ENCODE peak calls at places on chromosomes 3 and 15, in five cellular contexts. One of them, this sample, is unnamed.

GRCh38 chr15:99485992-99486370 is 79.8 kb upstream of the MEF2A start:
- DNase-seq in choroid plexus epithelial cell: no peak
- DNase-seq in upper lobe of right lung: no peak
- DNase-seq in astrocyte: peak
- DNase-seq in neural progenitor cell: no peak
- DNase-seq in this sample: no peak

GRCh38 chr3:118089563-118089962 is 945.1 kb downstream of the IGSF11 start:
- DNase-seq in choroid plexus epithelial cell: no peak
- DNase-seq in upper lobe of right lung: no peak
- DNase-seq in astrocyte: peak
- DNase-seq in neural progenitor cell: no peak
- DNase-seq in this sample: no peak

GRCh38 chr3:155325263-155325835 is 31.9 kb upstream of the STRIT1 start:
- DNase-seq in choroid plexus epithelial cell: peak
- DNase-seq in upper lobe of right lung: no peak
- DNase-seq in astrocyte: peak
- DNase-seq in neural progenitor cell: no peak
- DNase-seq in this sample: peak

GRCh38 chr3:139357899-139358298 is 14.1 kb downstream of the MRPS22 start:
- DNase-seq in choroid plexus epithelial cell: no peak
- DNase-seq in upper lobe of right lung: no peak
- DNase-seq in astrocyte: no peak
- DNase-seq in neural progenitor cell: no peak
- DNase-seq in this sample: no peak

GRCh38 chr3:101279162-101279561 is 41.2 kb downstream of the IMPG2 start:
- DNase-seq in choroid plexus epithelial cell: no peak
- DNase-seq in upper lobe of right lung: no peak
- DNase-seq in astrocyte: peak
- DNase-seq in neural progenitor cell: no peak
- DNase-seq in this sample: no peak

GRCh38 chr15:91678003-91678402 is 175.5 kb upstream of the SLCO3A1 start:
- DNase-seq in choroid plexus epithelial cell: no peak
- DNase-seq in upper lobe of right lung: no peak
- DNase-seq in astrocyte: no peak
- DNase-seq in neural progenitor cell: no peak
- DNase-seq in this sample: no peak

GRCh38 chr3:195251336-195252065 is 19.5 kb downstream of the XXYLT1 start:
- DNase-seq in choroid plexus epithelial cell: no peak
- DNase-seq in upper lobe of right lung: no peak
- DNase-seq in astrocyte: no peak
- DNase-seq in neural progenitor cell: no peak
- DNase-seq in this sample: no peak

GRCh38 chr3:170076715-170077238 is 39.0 kb downstream of the GPR160 start:
- DNase-seq in choroid plexus epithelial cell: peak
- DNase-seq in upper lobe of right lung: no peak
- DNase-seq in astrocyte: peak
- DNase-seq in neural progenitor cell: no peak
- DNase-seq in this sample: peak

GRCh38 chr3:142981901-142982773 is 18.7 kb upstream of the PAQR9 start:
- DNase-seq in choroid plexus epithelial cell: no peak
- DNase-seq in upper lobe of right lung: no peak
- DNase-seq in astrocyte: no peak
- DNase-seq in neural progenitor cell: peak
- DNase-seq in this sample: no peak

GRCh38 chr15:66714543-66714981 is 12.5 kb downstream of the SMAD6 start:
- DNase-seq in choroid plexus epithelial cell: peak
- DNase-seq in upper lobe of right lung: no peak
- DNase-seq in astrocyte: peak
- DNase-seq in neural progenitor cell: peak
- DNase-seq in this sample: peak

GRCh38 chr15:99347609-99348008 is 96.3 kb downstream of the LRRC28 start:
- DNase-seq in choroid plexus epithelial cell: no peak
- DNase-seq in upper lobe of right lung: no peak
- DNase-seq in astrocyte: no peak
- DNase-seq in neural progenitor cell: no peak
- DNase-seq in this sample: peak

GRCh38 chr3:187261541-187261969 is 30.0 kb downstream of the MASP1 start:
- DNase-seq in choroid plexus epithelial cell: peak
- DNase-seq in upper lobe of right lung: no peak
- DNase-seq in astrocyte: peak
- DNase-seq in neural progenitor cell: no peak
- DNase-seq in this sample: peak

GRCh38 chr15:48631191-48631770 is 14.2 kb downstream of the FBN1 start:
- DNase-seq in choroid plexus epithelial cell: no peak
- DNase-seq in upper lobe of right lung: no peak
- DNase-seq in astrocyte: no peak
- DNase-seq in neural progenitor cell: peak
- DNase-seq in this sample: peak

GRCh38 chr3:104367000-104367399 is 999.7 kb upstream of the ALCAM start:
- DNase-seq in choroid plexus epithelial cell: no peak
- DNase-seq in upper lobe of right lung: no peak
- DNase-seq in astrocyte: no peak
- DNase-seq in neural progenitor cell: no peak
- DNase-seq in this sample: peak

GRCh38 chr3:192802957-192803899 is 75.9 kb upstream of the FGF12 start:
- DNase-seq in choroid plexus epithelial cell: peak
- DNase-seq in upper lobe of right lung: no peak
- DNase-seq in astrocyte: peak
- DNase-seq in neural progenitor cell: peak
- DNase-seq in this sample: peak

GRCh38 chr3:138459619-138460535 is 25.5 kb downstream of the ESYT3 start:
- DNase-seq in choroid plexus epithelial cell: no peak
- DNase-seq in upper lobe of right lung: peak
- DNase-seq in astrocyte: no peak
- DNase-seq in neural progenitor cell: no peak
- DNase-seq in this sample: no peak

GRCh38 chr3:185935465-185936263 is 2.1 kb downstream of the TRA2B start:
- DNase-seq in choroid plexus epithelial cell: peak
- DNase-seq in upper lobe of right lung: no peak
- DNase-seq in astrocyte: peak
- DNase-seq in neural progenitor cell: peak
- DNase-seq in this sample: no peak

GRCh38 chr3:42657675-42658074 is 4.2 kb downstream of the ZBTB47 start:
- DNase-seq in choroid plexus epithelial cell: no peak
- DNase-seq in upper lobe of right lung: no peak
- DNase-seq in astrocyte: no peak
- DNase-seq in neural progenitor cell: no peak
- DNase-seq in this sample: no peak

GRCh38 chr15:29472901-29473423 is 203.3 kb upstream of the NSMCE3 start:
- DNase-seq in choroid plexus epithelial cell: no peak
- DNase-seq in upper lobe of right lung: no peak
- DNase-seq in astrocyte: no peak
- DNase-seq in neural progenitor cell: no peak
- DNase-seq in this sample: no peak

GRCh38 chr3:5202267-5202666 is 14.8 kb downstream of the EDEM1 start:
- DNase-seq in choroid plexus epithelial cell: peak
- DNase-seq in upper lobe of right lung: no peak
- DNase-seq in astrocyte: no peak
- DNase-seq in neural progenitor cell: no peak
- DNase-seq in this sample: peak

GRCh38 chr3:194375921-194376570 is 6.5 kb upstream of the LRRC15 start:
- DNase-seq in choroid plexus epithelial cell: no peak
- DNase-seq in upper lobe of right lung: no peak
- DNase-seq in astrocyte: no peak
- DNase-seq in neural progenitor cell: no peak
- DNase-seq in this sample: no peak

GRCh38 chr3:6262035-6262434 is 598.9 kb upstream of the GRM7 start:
- DNase-seq in choroid plexus epithelial cell: no peak
- DNase-seq in upper lobe of right lung: no peak
- DNase-seq in astrocyte: no peak
- DNase-seq in neural progenitor cell: no peak
- DNase-seq in this sample: no peak

GRCh38 chr3:114880078-114880477 is 267.0 kb downstream of the ZBTB20 start:
- DNase-seq in choroid plexus epithelial cell: peak
- DNase-seq in upper lobe of right lung: no peak
- DNase-seq in astrocyte: peak
- DNase-seq in neural progenitor cell: peak
- DNase-seq in this sample: no peak

GRCh38 chr3:13561967-13562366 is 13.0 kb downstream of the FBLN2 start:
- DNase-seq in choroid plexus epithelial cell: no peak
- DNase-seq in upper lobe of right lung: no peak
- DNase-seq in astrocyte: no peak
- DNase-seq in neural progenitor cell: no peak
- DNase-seq in this sample: no peak

GRCh38 chr15:47439870-47440155 is 277.5 kb upstream of the SEMA6D start:
- DNase-seq in choroid plexus epithelial cell: no peak
- DNase-seq in upper lobe of right lung: no peak
- DNase-seq in astrocyte: no peak
- DNase-seq in neural progenitor cell: no peak
- DNase-seq in this sample: no peak

GRCh38 chr15:73962409-73962808 is 29.7 kb downstream of the STOML1 start:
- DNase-seq in choroid plexus epithelial cell: no peak
- DNase-seq in upper lobe of right lung: no peak
- DNase-seq in astrocyte: no peak
- DNase-seq in neural progenitor cell: no peak
- DNase-seq in this sample: no peak

GRCh38 chr3:89238836-89239235 is 131.4 kb downstream of the EPHA3 start:
- DNase-seq in choroid plexus epithelial cell: peak
- DNase-seq in upper lobe of right lung: no peak
- DNase-seq in astrocyte: no peak
- DNase-seq in neural progenitor cell: no peak
- DNase-seq in this sample: no peak

GRCh38 chr15:90033006-90033405 is 31.9 kb downstream of the ZNF710 start:
- DNase-seq in choroid plexus epithelial cell: no peak
- DNase-seq in upper lobe of right lung: no peak
- DNase-seq in astrocyte: no peak
- DNase-seq in neural progenitor cell: no peak
- DNase-seq in this sample: no peak

GRCh38 chr3:58801541-58801940 is 135.0 kb upstream of the FAM3D start:
- DNase-seq in choroid plexus epithelial cell: no peak
- DNase-seq in upper lobe of right lung: no peak
- DNase-seq in astrocyte: peak
- DNase-seq in neural progenitor cell: no peak
- DNase-seq in this sample: no peak

GRCh38 chr15:31077181-31077580 is 24.3 kb downstream of the TRPM1 start:
- DNase-seq in choroid plexus epithelial cell: no peak
- DNase-seq in upper lobe of right lung: no peak
- DNase-seq in astrocyte: no peak
- DNase-seq in neural progenitor cell: no peak
- DNase-seq in this sample: no peak

GRCh38 chr3:12286927-12287726 is 1.7 kb upstream of the PPARG start:
- DNase-seq in choroid plexus epithelial cell: peak
- DNase-seq in upper lobe of right lung: peak
- DNase-seq in astrocyte: no peak
- DNase-seq in neural progenitor cell: peak
- DNase-seq in this sample: peak

GRCh38 chr15:78082106-78082742 is 4.7 kb upstream of the TBC1D2B start:
- DNase-seq in choroid plexus epithelial cell: peak
- DNase-seq in upper lobe of right lung: no peak
- DNase-seq in astrocyte: no peak
- DNase-seq in neural progenitor cell: no peak
- DNase-seq in this sample: no peak

GRCh38 chr3:44861412-44862220 is at the start of gene TMEM42:
- DNase-seq in choroid plexus epithelial cell: peak
- DNase-seq in upper lobe of right lung: peak
- DNase-seq in astrocyte: peak
- DNase-seq in neural progenitor cell: peak
- DNase-seq in this sample: peak
- H3K4me3 ChIP-seq in choroid plexus epithelial cell: peak
- H3K4me3 ChIP-seq in upper lobe of right lung: peak
- H3K4me3 ChIP-seq in astrocyte: peak
- H3K4me3 ChIP-seq in neural progenitor cell: peak
- H3K4me3 ChIP-seq in this sample: peak

DNA sequence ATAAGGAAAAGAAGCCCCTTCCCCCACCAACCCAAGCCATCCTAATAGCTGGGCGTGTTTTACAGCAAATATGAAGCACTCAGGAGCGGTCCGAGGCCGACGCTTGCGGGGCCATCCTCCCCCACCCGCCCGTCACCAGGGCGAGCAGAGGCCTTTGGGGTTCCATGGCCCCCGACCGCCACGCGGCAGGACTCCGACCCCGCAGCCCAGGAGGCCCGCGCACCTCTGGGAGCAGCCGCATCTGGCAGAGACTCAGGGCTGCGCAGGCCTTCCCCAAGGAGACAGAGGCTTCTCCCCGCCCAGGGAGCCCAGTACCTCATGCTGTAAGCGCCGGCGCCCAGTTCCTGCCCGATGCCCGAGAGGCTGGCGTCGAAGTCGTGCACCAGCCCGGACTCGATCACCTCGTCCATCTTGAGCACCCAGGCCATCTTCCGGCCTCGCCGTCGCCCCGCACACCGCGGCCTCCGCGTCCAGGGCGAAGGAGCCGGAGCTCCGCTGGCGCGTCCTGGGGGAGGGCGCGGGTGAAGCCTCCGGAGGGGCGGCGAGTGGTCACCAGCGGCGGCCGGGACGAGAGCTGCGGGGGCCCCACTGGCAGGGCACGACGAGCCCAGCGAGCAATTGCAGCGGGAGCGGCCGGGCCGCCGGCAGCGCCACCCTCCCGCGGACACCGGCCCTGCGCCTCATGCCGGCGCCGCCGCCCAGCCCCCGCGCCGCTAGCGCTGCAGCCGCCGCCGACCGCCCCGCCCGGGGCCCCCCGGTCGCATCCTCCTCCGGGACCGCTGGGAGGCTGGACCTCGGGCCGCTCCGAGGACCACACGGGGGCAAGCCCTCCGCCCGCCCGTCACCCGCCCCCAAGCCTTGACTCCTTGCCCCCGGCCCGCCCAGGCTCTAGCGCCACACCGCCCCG is 531 bp downstream of the UBP1 start:
- DNase-seq in choroid plexus epithelial cell: peak
- DNase-seq in upper lobe of right lung: peak
- DNase-seq in astrocyte: peak
- DNase-seq in neural progenitor cell: no peak
- DNase-seq in this sample: peak
- TF ChIP-seq CTCF in choroid plexus epithelial cell: peak
- TF ChIP-seq CTCF in upper lobe of right lung: no peak
- TF ChIP-seq CTCF in astrocyte: no peak
- TF ChIP-seq CTCF in neural progenitor cell: peak
- TF ChIP-seq CTCF in this sample: no peak

GRCh38 chr3:160402249-160403027 is 3.0 kb downstream of the SMC4 start:
- DNase-seq in choroid plexus epithelial cell: peak
- DNase-seq in upper lobe of right lung: no peak
- DNase-seq in astrocyte: no peak
- DNase-seq in neural progenitor cell: no peak
- DNase-seq in this sample: peak
- H3K4me3 ChIP-seq in choroid plexus epithelial cell: peak
- H3K4me3 ChIP-seq in upper lobe of right lung: peak
- H3K4me3 ChIP-seq in astrocyte: peak
- H3K4me3 ChIP-seq in neural progenitor cell: peak
- H3K4me3 ChIP-seq in this sample: peak

GRCh38 chr15:39579487-39580116 is 1.3 kb upstream of the THBS1 start:
- DNase-seq in choroid plexus epithelial cell: peak
- DNase-seq in upper lobe of right lung: peak
- DNase-seq in astrocyte: peak
- DNase-seq in neural progenitor cell: peak
- DNase-seq in this sample: peak

GRCh38 chr15:39580117-39580629 is 706 bp upstream of the THBS1 start:
- DNase-seq in choroid plexus epithelial cell: peak
- DNase-seq in upper lobe of right lung: peak
- DNase-seq in astrocyte: peak
- DNase-seq in neural progenitor cell: peak
- DNase-seq in this sample: peak

GRCh38 chr15:39581501-39582285 is 814 bp downstream of the THBS1 start:
- DNase-seq in choroid plexus epithelial cell: peak
- DNase-seq in upper lobe of right lung: peak
- DNase-seq in astrocyte: no peak
- DNase-seq in neural progenitor cell: peak
- DNase-seq in this sample: peak

GRCh38 chr15:39580630-39581500 is at the start of gene THBS1:
- DNase-seq in choroid plexus epithelial cell: peak
- DNase-seq in upper lobe of right lung: peak
- DNase-seq in astrocyte: peak
- DNase-seq in neural progenitor cell: peak
- DNase-seq in this sample: peak

GRCh38 chr15:39578851-39579486 is 1.9 kb upstream of the THBS1 start:
- DNase-seq in choroid plexus epithelial cell: no peak
- DNase-seq in upper lobe of right lung: no peak
- DNase-seq in astrocyte: no peak
- DNase-seq in neural progenitor cell: peak
- DNase-seq in this sample: peak
- TF ChIP-seq CTCF in choroid plexus epithelial cell: peak
- TF ChIP-seq CTCF in upper lobe of right lung: no peak
- TF ChIP-seq CTCF in astrocyte: peak
- TF ChIP-seq CTCF in neural progenitor cell: no peak
- TF ChIP-seq CTCF in this sample: peak

This sample was measured in cardiac fibroblast.